ENCODE peak calls at places on chromosomes 11 and 22, in four cellular contexts. H, O, E and C are unnamed samples.

GRCh38 chr22:17460895-17461294 is 91.6 kb downstream of the CECR2 start:
- DNase-seq in E (no peak), H (no peak), O (no peak), C (no peak)

GRCh38 chr11:8231979-8232378 is 31.7 kb downstream of the LMO1 start:
- DNase-seq in E (no peak), H (no peak), O (no peak), C (no peak)

GRCh38 chr11:128458316-128458715 is 129.0 kb downstream of the ETS1 start:
- DNase-seq in O (no peak), H (no peak), E (no peak), C (no peak)

GRCh38 chr11:13016415-13016814 is 7.3 kb downstream of the RASSF10 start:
- DNase-seq in E (no peak), O (no peak), H (peak; percentile 18), C (no peak)

GRCh38 chr11:115385211-115385610 is 119.0 kb downstream of the CADM1 start:
- DNase-seq in O (no peak), E (no peak), H (no peak), C (no peak)

GRCh38 chr22:23578306-23578705 is 1.8 kb downstream of the IGLL1 start:
- DNase-seq in H (no peak), E (no peak), O (no peak), C (no peak)

GRCh38 chr11:75174781-75175370 is 24.0 kb downstream of the SLCO2B1 start:
- DNase-seq in E (no peak), H (no peak), O (no peak), C (no peak)

GRCh38 chr11:60316317-60316716 is 10.7 kb upstream of the MS4A6E start:
- DNase-seq in O (no peak), E (no peak), H (no peak), C (no peak)

GRCh38 chr11:42043312-42043711 is 583.9 kb upstream of the LRRC4C start:
- DNase-seq in H (no peak), E (no peak), O (no peak), C (no peak)

GRCh38 chr11:118230088-118230487 is 5.3 kb upstream of the JAML start:
- DNase-seq in O (no peak), E (no peak), H (no peak), C (no peak)

GRCh38 chr11:35260342-35260985 is 121.5 kb downstream of the CD44 start:
- DNase-seq in E (no peak), O (no peak), H (no peak), C (no peak)

GRCh38 chr22:35552186-35552842 is 11.7 kb downstream of the RASD2 start:
- DNase-seq in H (peak; percentile 80), E (no peak), O (peak; percentile 23), C (no peak)

GRCh38 chr11:65562788-65563187 is 4.6 kb upstream of the LTBP3 start:
- DNase-seq in O (no peak), H (no peak), E (no peak), C (no peak)

GRCh38 chr11:28826807-28827206 is 718.6 kb downstream of the METTL15 start:
- DNase-seq in O (no peak), E (no peak), H (no peak), C (no peak)

GRCh38 chr11:87428266-87428665 is 390.5 kb downstream of the TMEM135 start:
- DNase-seq in H (no peak), E (no peak), O (no peak), C (no peak)

DNA sequence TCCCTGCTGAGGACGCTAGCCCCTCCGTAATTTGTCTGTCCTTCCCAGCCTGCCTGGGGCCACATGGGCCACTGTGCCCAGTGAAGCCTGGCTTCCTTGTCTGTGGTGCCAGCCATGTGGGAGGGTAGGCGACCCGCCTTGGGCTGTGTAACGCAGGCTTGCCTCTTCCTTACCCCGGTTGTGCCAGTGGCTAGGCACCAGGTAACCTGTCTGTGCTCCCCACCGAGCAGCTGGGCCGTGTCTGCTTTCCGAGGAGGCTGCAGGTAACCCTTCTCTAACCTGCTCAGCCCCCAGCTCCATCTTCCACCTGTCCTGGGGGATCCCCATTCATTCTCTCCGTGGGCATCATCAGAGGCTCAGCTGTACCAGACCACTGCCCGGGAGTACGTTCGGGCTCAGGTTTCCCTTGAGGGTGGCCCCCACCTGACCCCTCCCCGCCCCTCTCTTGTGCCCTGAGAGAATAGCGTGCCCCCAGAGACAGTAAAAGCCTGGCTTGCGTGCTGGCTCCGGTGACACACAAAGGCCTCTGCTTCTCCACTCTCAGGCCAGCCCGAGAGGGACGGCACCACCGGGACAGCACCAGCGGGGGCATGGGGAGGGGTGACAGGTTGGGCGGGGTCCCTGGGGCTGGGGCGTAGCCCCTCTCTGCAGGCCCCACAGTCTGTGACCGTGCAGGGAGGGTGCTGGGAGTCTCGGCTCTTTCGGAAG is 79.1 kb downstream of the CDKN1C start:
- DNase-seq in O (no peak), E (no peak), H (no peak), C (no peak)
- TF ChIP-seq USF2 in O (no peak), E (no peak), H (no peak), C (no peak)

GRCh38 chr22:48450188-48450825 is 1377.4 kb downstream of the BRD1 start:
- DNase-seq in E (no peak), H (no peak), O (no peak), C (no peak)
- TF ChIP-seq CEBPB in E (no peak), H (no peak), O (no peak), C (no peak)

GRCh38 chr22:25626146-25626992 is 61.9 kb downstream of the GRK3 start:
- DNase-seq in O (no peak), E (no peak), H (no peak), C (no peak)

GRCh38 chr22:25624486-25624885 is 60.0 kb downstream of the GRK3 start:
- DNase-seq in H (no peak), O (peak; percentile 15), E (no peak), C (no peak)

GRCh38 chr22:25623851-25624250 is 59.4 kb downstream of the GRK3 start:
- DNase-seq in H (no peak), E (no peak), O (no peak), C (no peak)

GRCh38 chr22:25622011-25622410 is 57.5 kb downstream of the GRK3 start:
- DNase-seq in E (no peak), O (no peak), H (no peak), C (no peak)

DNA sequence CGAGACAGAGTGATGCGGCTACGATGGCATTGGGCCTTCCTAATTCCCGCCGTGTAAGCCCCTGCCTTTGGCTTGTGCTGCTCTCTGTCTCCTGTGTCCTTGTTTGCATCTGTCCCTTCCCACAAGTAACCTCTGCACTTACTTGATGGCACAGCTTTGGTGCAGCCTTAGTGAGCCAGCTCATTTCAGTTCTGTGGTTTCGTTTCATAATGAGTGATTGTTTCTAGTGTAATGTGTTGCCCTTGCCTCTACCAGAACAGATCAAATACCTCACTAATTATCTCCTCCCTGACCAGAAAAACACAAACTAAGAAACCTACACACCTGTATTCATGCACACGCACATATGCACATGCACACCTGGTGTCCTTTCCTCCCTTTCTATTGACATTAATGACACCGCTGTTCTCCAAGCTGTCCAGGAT is 58.8 kb downstream of the GRK3 start:
- DNase-seq in H (no peak), E (no peak), O (no peak), C (peak; percentile 93)
- TF ChIP-seq SRF in H (no peak), E (no peak), O (no peak), C (no peak)

GRCh38 chr22:27747396-27748256 is 53.9 kb downstream of the MN1 start:
- DNase-seq in H (peak; percentile 46), O (no peak), E (no peak), C (no peak)

GRCh38 chr22:27750866-27751265 is 50.7 kb downstream of the MN1 start:
- DNase-seq in E (no peak), O (no peak), H (no peak), C (no peak)

GRCh38 chr22:27748355-27749168 is 53.0 kb downstream of the MN1 start:
- DNase-seq in H (no peak), E (no peak), O (no peak), C (no peak)

GRCh38 chr22:27751277-27752070 is 50.1 kb downstream of the MN1 start:
- DNase-seq in H (no peak), E (no peak), O (no peak), C (no peak)

GRCh38 chr22:27749597-27750225 is 51.8 kb downstream of the MN1 start:
- DNase-seq in O (no peak), E (no peak), H (no peak), C (no peak)
- TF ChIP-seq USF2 in O (no peak), E (no peak), H (no peak), C (no peak)

DNA sequence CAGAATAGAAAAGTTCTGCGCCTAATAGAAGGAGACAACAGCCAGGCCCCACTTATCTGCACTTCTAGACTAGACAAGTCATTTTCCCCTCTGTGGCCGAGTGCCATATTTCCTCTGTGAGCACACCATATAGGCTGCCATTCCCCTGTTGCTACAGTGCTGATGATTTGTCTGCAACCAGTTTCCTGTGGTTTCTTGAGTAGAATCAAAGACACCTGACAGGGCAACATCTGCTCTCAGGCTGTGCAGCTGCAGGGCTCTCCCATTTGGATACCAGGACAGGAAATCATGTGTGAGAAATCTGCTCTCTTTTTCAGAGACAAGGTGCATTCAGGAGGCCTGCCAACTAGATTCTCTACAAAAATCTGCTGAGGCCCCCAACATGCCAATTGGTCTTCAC is 879.3 kb downstream of the DLG2 start:
- DNase-seq in H (no peak), O (no peak), E (no peak), C (no peak)
- TF ChIP-seq CEBPB in H (no peak), O (no peak), E (no peak), C (no peak)

GRCh38 chr11:103948331-103948730 is 88.1 kb upstream of the DDI1 start:
- DNase-seq in E (no peak), H (no peak), O (no peak), C (no peak)
- TF ChIP-seq SRF in E (no peak), H (no peak), O (no peak), C (no peak)

GRCh38 chr11:66996609-66997273 is 21.6 kb downstream of the C11orf86 start:
- DNase-seq in H (no peak), E (no peak), O (peak; percentile 93), C (no peak)
- TF ChIP-seq USF2 in H (no peak), E (no peak), O (no peak), C (no peak)

DNA sequence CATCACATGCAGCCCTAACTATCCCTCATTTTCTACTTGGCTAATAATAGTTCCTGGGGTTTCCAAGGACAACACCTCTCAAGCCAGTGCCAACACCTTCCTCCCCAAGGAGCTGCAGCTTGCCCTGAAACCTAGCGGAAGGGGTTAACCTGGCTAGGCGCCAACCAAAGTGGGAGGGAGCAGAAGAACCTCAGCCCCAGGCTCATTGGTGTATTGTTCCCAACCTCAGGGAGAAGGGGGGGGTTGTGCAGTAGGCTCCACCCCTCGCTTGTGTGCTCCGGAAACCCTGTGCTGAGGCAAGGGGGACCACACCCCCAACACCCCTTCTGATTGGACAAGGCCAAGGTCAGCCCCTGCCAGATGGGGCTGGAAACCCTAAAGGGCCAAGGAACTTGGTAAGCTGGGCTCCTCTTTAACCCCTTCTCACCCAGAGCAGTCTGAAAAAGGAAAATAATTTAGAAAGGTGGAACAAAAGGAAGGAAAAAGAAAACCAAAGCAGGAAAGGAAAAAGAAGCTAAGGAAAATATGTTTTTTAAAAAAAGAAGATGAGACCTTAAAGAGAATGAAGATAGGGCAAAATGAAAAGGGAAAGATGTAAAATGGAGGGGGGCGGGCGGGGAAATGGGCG is 2.5 kb downstream of the MTA2 start:
- DNase-seq in O (peak; percentile 97), H (peak; percentile 99), E (peak; percentile 96), C (peak; percentile 98)
- TF ChIP-seq CEBPB in O (no peak), H (no peak), E (no peak), C (no peak)

GRCh38 chr22:21726650-21727049 is 8.9 kb downstream of the YPEL1 start:
- DNase-seq in E (peak; percentile 36), O (peak; percentile 57), H (peak; percentile 94), C (no peak)
- TF ChIP-seq SRF in E (no peak), O (no peak), H (no peak), C (no peak)